ENCODE peak calls at places on chromosomes 3 and 15, in ten cellular contexts. N, T, R, E, G, O, L, P, V and I are unnamed samples.

GRCh38 chr15:45231061-45231576 is 20.9 kb upstream of the SLC28A2 start:
- DNase-seq in P (no peak), R (no peak), V (no peak), T (no peak), N (no peak), O (no peak), L (no peak), G (no peak), E (no peak), I (no peak)

GRCh38 chr15:35000511-35000910 is 12.4 kb upstream of the ZNF770 start:
- DNase-seq in E (no peak), O (peak; percentile 83), R (peak; percentile 28), P (peak; percentile 96), N (no peak), V (no peak), G (peak; percentile 54), T (no peak), L (peak; percentile 80), I (peak; percentile 66)

GRCh38 chr15:29123991-29124390 is 145.6 kb downstream of the NSMCE3 start:
- DNase-seq in O (no peak), P (no peak), L (no peak), G (no peak), E (no peak), T (no peak), N (no peak), R (no peak), V (no peak), I (no peak)

GRCh38 chr15:89052474-89052873 is 35.8 kb upstream of the ABHD2 start:
- DNase-seq in V (no peak), G (peak; percentile 96), P (peak; percentile 94), T (no peak), E (no peak), L (peak; percentile 97), O (peak; percentile 94), R (peak; percentile 98), N (no peak), I (peak; percentile 99)

GRCh38 chr3:71681224-71681668 is 44.0 kb downstream of the EIF4E3 start:
- DNase-seq in T (peak; percentile 39), R (peak; percentile 44), P (peak; percentile 83), G (peak; percentile 85), E (no peak), V (peak; percentile 51), O (peak; percentile 74), N (peak; percentile 34), L (peak; percentile 67), I (peak; percentile 94)

GRCh38 chr3:19439944-19440343 is 291.6 kb downstream of the KCNH8 start:
- DNase-seq in P (no peak), T (no peak), E (no peak), R (no peak), G (no peak), O (no peak), L (no peak), V (no peak), N (no peak), I (no peak)

GRCh38 chr3:65912647-65913046 is 126.1 kb downstream of the MAGI1 start:
- DNase-seq in L (no peak), N (no peak), T (no peak), O (no peak), P (no peak), V (no peak), E (no peak), R (no peak), G (no peak), I (no peak)

GRCh38 chr15:84671211-84671610 is 13.2 kb upstream of the NMB start:
- DNase-seq in P (peak; percentile 82), N (no peak), R (peak; percentile 80), E (no peak), L (peak; percentile 89), V (no peak), T (no peak), G (peak; percentile 82), O (peak; percentile 84), I (peak; percentile 93)

GRCh38 chr15:70327328-70328136 is 229.8 kb upstream of the TLE3 start:
- DNase-seq in T (no peak), V (peak; percentile 62), R (peak; percentile 63), E (no peak), O (peak; percentile 89), L (peak; percentile 95), P (peak; percentile 87), G (peak; percentile 49), N (no peak), I (peak; percentile 89)

GRCh38 chr3:122055215-122055614 is at the start of gene CD86:
- DNase-seq in V (no peak), G (no peak), O (no peak), R (no peak), P (no peak), T (no peak), E (no peak), L (no peak), N (no peak), I (no peak)

GRCh38 chr15:57122080-57122845 is 203.8 kb downstream of the TCF12 start:
- DNase-seq in P (no peak), N (no peak), L (no peak), R (no peak), T (no peak), G (no peak), V (no peak), O (peak; percentile 14), E (no peak), I (peak; percentile 34)

GRCh38 chr3:187773963-187774789 is 28.9 kb upstream of the BCL6 start:
- DNase-seq in V (no peak), P (no peak), T (no peak), G (no peak), L (no peak), R (no peak), O (no peak), E (no peak), N (peak; percentile 18), I (no peak)

GRCh38 chr15:49379996-49380395 is 43.0 kb upstream of the FGF7 start:
- DNase-seq in E (no peak), V (no peak), O (no peak), T (no peak), N (no peak), R (no peak), G (no peak), L (no peak), P (no peak), I (no peak)

GRCh38 chr3:51390186-51390585 is 899 bp upstream of the RBM15B start:
- DNase-seq in E (no peak), T (no peak), N (no peak), G (no peak), O (no peak), R (no peak), P (no peak), V (no peak), L (no peak), I (no peak)

GRCh38 chr3:133730993-133731392 is 15.2 kb upstream of the TF start:
- DNase-seq in L (no peak), E (no peak), V (no peak), O (no peak), R (no peak), T (peak; percentile 84), N (no peak), G (no peak), P (no peak), I (no peak)

GRCh38 chr15:84828433-84828908 is 11.3 kb downstream of the ALPK3 start:
- DNase-seq in V (no peak), O (no peak), L (peak; percentile 28), N (no peak), R (no peak), G (no peak), P (peak; percentile 35), T (no peak), E (no peak), I (peak; percentile 68)

GRCh38 chr15:84391191-84391590 is 155.6 kb downstream of the GOLGA6L4 start:
- DNase-seq in E (no peak), N (peak; percentile 1), T (no peak), V (no peak), G (no peak), L (no peak), O (no peak), R (no peak), P (no peak), I (no peak)

GRCh38 chr15:50425219-50425618 is 1.0 kb downstream of the USP8 start:
- DNase-seq in O (no peak), T (no peak), G (peak; percentile 7), E (no peak), L (peak; percentile 12), P (no peak), N (no peak), R (no peak), V (no peak), I (peak; percentile 10)

DNA sequence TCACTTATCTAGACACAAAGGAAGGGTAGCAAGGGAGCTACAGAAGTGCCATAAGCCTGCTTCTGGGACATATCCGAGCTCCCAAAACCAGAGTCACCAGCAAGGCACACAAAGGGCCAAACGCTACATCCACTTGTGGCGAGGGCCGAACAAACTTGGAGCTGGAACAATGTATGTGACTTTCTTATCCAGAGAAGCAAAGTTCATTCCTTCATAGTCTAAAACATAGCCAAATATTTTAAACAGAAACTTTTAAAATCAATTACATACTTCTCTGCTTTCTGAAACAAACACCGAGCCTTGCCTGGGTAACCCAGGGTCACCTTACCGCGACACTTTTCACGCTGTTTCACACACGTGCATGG is 15.9 kb downstream of the ZXDC start:
- DNase-seq in R (no peak), O (no peak), N (no peak), V (no peak), P (no peak), T (no peak), G (no peak), L (no peak), E (no peak), I (no peak)
- H3K4me3 ChIP-seq in R (no peak overlapping the region), O (no peak overlapping the region), N (no peak overlapping the region), V (no peak overlapping the region), P (no peak overlapping the region), T (no peak overlapping the region), G (no peak overlapping the region), L (no peak overlapping the region), E (no peak overlapping the region), I (no peak overlapping the region)

DNA sequence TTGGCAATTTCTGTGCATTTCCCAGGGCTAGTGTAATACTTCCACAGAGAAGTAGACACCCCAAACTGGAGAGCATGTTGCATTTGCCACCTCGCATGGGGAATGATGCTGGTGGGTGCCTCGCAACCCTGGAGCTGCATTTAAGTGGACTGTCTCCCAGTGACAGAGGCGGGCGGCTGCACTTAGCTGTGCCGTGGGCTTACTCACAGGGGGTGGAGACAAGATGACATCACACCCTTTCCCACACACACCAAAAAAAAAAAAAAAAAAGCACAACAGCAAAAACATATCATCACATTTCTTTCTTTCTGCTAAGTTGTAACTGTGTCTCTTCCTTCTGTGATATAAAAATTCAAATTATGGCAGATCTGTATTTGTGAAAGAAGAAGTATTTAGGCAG is at the start of gene ABI3BP:
- DNase-seq in P (peak; percentile 93), V (peak; percentile 74), G (peak; percentile 84), N (peak; percentile 56), L (peak; percentile 90), T (no peak), R (peak; percentile 70), E (no peak), O (peak; percentile 81), I (peak; percentile 90)
- H3K4me3 ChIP-seq in P (peak within 1 kb of the TSS; percentile 35), V (peak within 1 kb of the TSS; percentile 19), G (peak within 1 kb of the TSS; percentile 57), N (peak within 1 kb of the TSS; percentile 47), L (peak within 1 kb of the TSS; percentile 75), T (no peak within 1 kb of the TSS), R (peak within 1 kb of the TSS; percentile 48), E (peak within 1 kb of the TSS; percentile 21), O (peak within 1 kb of the TSS; percentile 28), I (peak within 1 kb of the TSS; percentile 55)

GRCh38 chr15:72155021-72155621 is 36.9 kb downstream of the SENP8 start:
- DNase-seq in E (peak; percentile 96), G (no peak), V (peak; percentile 68), R (no peak), T (no peak), L (peak; percentile 23), N (peak; percentile 46), O (peak; percentile 13), P (no peak), I (no peak)
- H3K4me3 ChIP-seq in E (peak overlapping the region; percentile 53), G (peak overlapping the region; percentile 60), V (no peak overlapping the region), R (peak overlapping the region; percentile 52), T (peak overlapping the region; percentile 71), L (peak overlapping the region; percentile 69), N (peak overlapping the region; percentile 64), O (peak overlapping the region; percentile 50), P (no peak overlapping the region), I (no peak overlapping the region)

GRCh38 chr3:183370391-183370790 is 58.0 kb downstream of the MCF2L2 start:
- DNase-seq in N (no peak), G (peak; percentile 97), O (no peak), R (no peak), E (no peak), P (peak; percentile 91), T (no peak), V (no peak), L (peak; percentile 48), I (peak; percentile 36)
- H3K4me3 ChIP-seq in N (no peak overlapping the region), G (no peak overlapping the region), O (no peak overlapping the region), R (no peak overlapping the region), E (no peak overlapping the region), P (no peak overlapping the region), T (no peak overlapping the region), V (no peak overlapping the region), L (no peak overlapping the region), I (no peak overlapping the region)